ENCODE peak calls at places on chromosomes 1 and 21, in nine cellular contexts. W, H, N, D, S, L, F, I and P are unnamed samples. For H3K4me1, the result is how much of the 10 kb centered on the place peaks cover.

GRCh38 chr21:44732956-44733355 is 21.6 kb upstream of the TSPEAR start:
- DNase-seq in W (no peak), H (no peak), N (no peak), D (no peak), S (no peak), L (no peak), F (no peak), I (no peak), P (no peak)

GRCh38 chr1:188058801-188059200 is 1230.1 kb downstream of the PLA2G4A start:
- DNase-seq in W (no peak), H (no peak), N (no peak), D (no peak), S (no peak), L (no peak), F (no peak), I (no peak), P (no peak)

GRCh38 chr1:89822109-89822962 is 1.5 kb downstream of the LRRC8D start:
- DNase-seq in W (no peak), H (peak), N (no peak), D (no peak), S (no peak), L (peak), F (no peak), I (peak), P (no peak)

GRCh38 chr1:60697204-60697994 is 385.0 kb upstream of the NFIA start:
- DNase-seq in W (no peak), H (no peak), N (no peak), D (no peak), S (no peak), L (no peak), F (no peak), I (no peak), P (no peak)

GRCh38 chr1:167627865-167628641 is 2.0 kb upstream of the RCSD1 start:
- DNase-seq in W (no peak), H (peak), N (peak), D (no peak), S (no peak), L (no peak), F (peak), I (peak), P (no peak)

GRCh38 chr1:232983375-232983774 is 33.0 kb downstream of the NTPCR start:
- DNase-seq in W (no peak), H (no peak), N (no peak), D (no peak), S (no peak), L (no peak), F (no peak), I (no peak), P (peak)

GRCh38 chr1:43241352-43241953 is 28.3 kb upstream of the TMEM125 start:
- DNase-seq in W (no peak), H (no peak), N (no peak), D (peak), S (no peak), L (no peak), F (no peak), I (no peak), P (no peak)

GRCh38 chr1:184791199-184791935 is 36.7 kb upstream of the EDEM3 start:
- DNase-seq in W (no peak), H (no peak), N (no peak), D (peak), S (no peak), L (no peak), F (no peak), I (no peak), P (no peak)

GRCh38 chr21:45208627-45208951 is 79.1 kb downstream of the POFUT2 start:
- DNase-seq in W (no peak), H (no peak), N (no peak), D (peak), S (no peak), L (no peak), F (no peak), I (no peak), P (no peak)

GRCh38 chr1:33383974-33384767 is 46.7 kb downstream of the PHC2 start:
- DNase-seq in W (peak), H (no peak), N (peak), D (peak), S (no peak), L (no peak), F (no peak), I (no peak), P (no peak)

GRCh38 chr1:66598670-66599069 is 64.7 kb downstream of the SGIP1 start:
- DNase-seq in W (no peak), H (no peak), N (no peak), D (peak), S (no peak), L (no peak), F (no peak), I (no peak), P (no peak)

GRCh38 chr1:247411583-247412295 is 4.2 kb upstream of the NLRP3 start:
- DNase-seq in W (no peak), H (no peak), N (no peak), D (no peak), S (no peak), L (no peak), F (no peak), I (no peak), P (no peak)

GRCh38 chr21:31222142-31222541 is 121.9 kb downstream of the TIAM1 start:
- DNase-seq in W (no peak), H (no peak), N (no peak), D (peak), S (no peak), L (no peak), F (no peak), I (no peak), P (no peak)

GRCh38 chr1:42970143-42970542 is 11.5 kb upstream of the SLC2A1 start:
- DNase-seq in W (no peak), H (peak), N (no peak), D (no peak), S (no peak), L (no peak), F (no peak), I (no peak), P (no peak)

GRCh38 chr1:43345119-43345518 is 7.5 kb downstream of the MPL start:
- DNase-seq in W (no peak), H (no peak), N (no peak), D (no peak), S (no peak), L (no peak), F (peak), I (peak), P (no peak)

GRCh38 chr1:202659541-202659940 is 50.7 kb downstream of the SYT2 start:
- DNase-seq in W (no peak), H (no peak), N (no peak), D (no peak), S (no peak), L (no peak), F (no peak), I (no peak), P (no peak)

GRCh38 chr1:64038965-64039926 is 164.2 kb upstream of the UBE2U start:
- DNase-seq in W (peak), H (no peak), N (peak), D (peak), S (no peak), L (peak), F (peak), I (no peak), P (no peak)

GRCh38 chr1:115837762-115838421 is 3.0 kb downstream of the NHLH2 start:
- DNase-seq in W (no peak), H (no peak), N (no peak), D (no peak), S (no peak), L (no peak), F (no peak), I (no peak), P (no peak)

GRCh38 chr1:119254067-119254720 is 113.7 kb upstream of the WARS2 start:
- DNase-seq in W (no peak), H (no peak), N (no peak), D (no peak), S (no peak), L (no peak), F (no peak), I (no peak), P (no peak)

GRCh38 chr1:184820218-184820720 is 65.6 kb upstream of the EDEM3 start:
- DNase-seq in W (no peak), H (no peak), N (no peak), D (no peak), S (no peak), L (no peak), F (no peak), I (no peak), P (no peak)

GRCh38 chr1:58515794-58516401 is 30.6 kb downstream of the OMA1 start:
- DNase-seq in W (no peak), H (no peak), N (peak), D (peak), S (no peak), L (peak), F (peak), I (peak), P (no peak)

GRCh38 chr1:54220004-54220811 is 20.2 kb downstream of the MRPL37 start:
- DNase-seq in W (peak), H (peak), N (peak), D (peak), S (no peak), L (no peak), F (peak), I (no peak), P (no peak)

GRCh38 chr1:94792876-94793605 is 27.1 kb upstream of the SLC44A3 start:
- DNase-seq in W (no peak), H (no peak), N (no peak), D (peak), S (no peak), L (no peak), F (no peak), I (no peak), P (no peak)

GRCh38 chr1:65393345-65393744 is 27.1 kb upstream of the LEPR start:
- DNase-seq in W (no peak), H (no peak), N (no peak), D (peak), S (no peak), L (no peak), F (no peak), I (no peak), P (no peak)

GRCh38 chr1:55217226-55217996 is 2.2 kb upstream of the USP24 start:
- DNase-seq in W (no peak), H (no peak), N (no peak), D (no peak), S (no peak), L (no peak), F (no peak), I (no peak), P (no peak)

GRCh38 chr1:157966034-157966671 is 27.3 kb upstream of the KIRREL1 start:
- DNase-seq in W (peak), H (no peak), N (peak), D (peak), S (no peak), L (peak), F (no peak), I (peak), P (no peak)

GRCh38 chr21:23217597-23217996 is 2219.4 kb downstream of the NCAM2 start:
- DNase-seq in W (no peak), H (no peak), N (no peak), D (no peak), S (no peak), L (no peak), F (no peak), I (no peak), P (no peak)

GRCh38 chr1:216111842-216112241 is 311.4 kb downstream of the USH2A start:
- DNase-seq in W (no peak), H (no peak), N (no peak), D (peak), S (no peak), L (no peak), F (no peak), I (no peak), P (no peak)

GRCh38 chr1:29649375-29650040 is 413.2 kb downstream of the PTPRU start:
- DNase-seq in W (no peak), H (no peak), N (no peak), D (no peak), S (no peak), L (no peak), F (no peak), I (no peak), P (peak)

GRCh38 chr1:73100216-73100615 is 817.9 kb upstream of the NEGR1 start:
- DNase-seq in W (no peak), H (no peak), N (no peak), D (no peak), S (no peak), L (no peak), F (no peak), I (no peak), P (no peak)

GRCh38 chr21:35796834-35797233 is 263.5 kb downstream of the SETD4 start:
- DNase-seq in W (no peak), H (no peak), N (no peak), D (peak), S (no peak), L (no peak), F (no peak), I (no peak), P (no peak)

GRCh38 chr1:52210044-52210443 is 68.2 kb downstream of the ZFYVE9 start:
- DNase-seq in W (no peak), H (no peak), N (no peak), D (no peak), S (no peak), L (no peak), F (no peak), I (no peak), P (no peak)

GRCh38 chr1:201807958-201808632 is 20.9 kb upstream of the IPO9 start:
- DNase-seq in W (no peak), H (no peak), N (no peak), D (no peak), S (no peak), L (no peak), F (peak), I (no peak), P (no peak)

GRCh38 chr21:44940116-44940631 is 345 bp downstream of the SLX9 start:
- DNase-seq in W (no peak), H (no peak), N (no peak), D (no peak), S (no peak), L (no peak), F (peak), I (no peak), P (no peak)

GRCh38 chr1:74038042-74038441 is 159.9 kb downstream of the LRRIQ3 start:
- DNase-seq in W (no peak), H (no peak), N (no peak), D (no peak), S (no peak), L (no peak), F (no peak), I (no peak), P (no peak)

GRCh38 chr1:55916480-55916879 is 662.9 kb downstream of the PLPP3 start:
- DNase-seq in W (no peak), H (no peak), N (no peak), D (peak), S (no peak), L (no peak), F (no peak), I (no peak), P (no peak)

GRCh38 chr1:181646723-181647122 is 163.4 kb downstream of the CACNA1E start:
- DNase-seq in W (no peak), H (no peak), N (no peak), D (no peak), S (no peak), L (no peak), F (no peak), I (no peak), P (no peak)

GRCh38 chr1:84892657-84893618 is at the start of gene LPAR3:
- DNase-seq in W (no peak), H (no peak), N (no peak), D (no peak), S (no peak), L (no peak), F (peak), I (peak), P (no peak)

GRCh38 chr1:88683516-88683847 is 591 bp upstream of the PKN2 start:
- DNase-seq in W (peak), H (peak), N (peak), D (peak), S (peak), L (no peak), F (peak), I (peak), P (no peak)

GRCh38 chr1:6393400-6394187 is at the start of gene ACOT7:
- DNase-seq in W (peak), H (peak), N (peak), D (peak), S (peak), L (peak), F (peak), I (peak), P (no peak)
- TF ChIP-seq POLR2A in W (peak), H (no peak), N (peak), D (peak), S (no peak), L (peak), F (no peak), I (peak), P (no peak)

DNA sequence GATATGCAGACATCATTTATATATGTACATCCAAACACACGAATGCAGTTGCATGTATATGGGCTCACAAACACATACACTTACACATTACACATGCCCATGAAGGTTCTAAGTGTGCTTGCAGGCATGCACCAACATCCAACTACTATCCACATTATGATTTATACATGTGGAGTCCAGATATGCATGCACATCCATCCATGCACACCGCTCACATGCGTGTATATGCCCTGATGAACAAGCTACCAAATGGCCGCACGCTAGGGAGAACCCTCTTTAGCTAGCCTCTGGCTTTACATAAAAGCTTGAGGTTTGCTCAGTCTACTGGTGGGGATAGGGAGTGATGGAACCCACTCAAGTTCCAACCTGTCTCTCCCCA is 8.5 kb downstream of the GPR3 start:
- DNase-seq in W (no peak), H (no peak), N (no peak), D (no peak), S (no peak), L (no peak), F (no peak), I (no peak), P (no peak)
- H3K4me1 ChIP-seq in W (under half), H (under half), N (under half), D (under half), S (under half), L (under half), F (under half), I (under half), P (half or more)

DNA sequence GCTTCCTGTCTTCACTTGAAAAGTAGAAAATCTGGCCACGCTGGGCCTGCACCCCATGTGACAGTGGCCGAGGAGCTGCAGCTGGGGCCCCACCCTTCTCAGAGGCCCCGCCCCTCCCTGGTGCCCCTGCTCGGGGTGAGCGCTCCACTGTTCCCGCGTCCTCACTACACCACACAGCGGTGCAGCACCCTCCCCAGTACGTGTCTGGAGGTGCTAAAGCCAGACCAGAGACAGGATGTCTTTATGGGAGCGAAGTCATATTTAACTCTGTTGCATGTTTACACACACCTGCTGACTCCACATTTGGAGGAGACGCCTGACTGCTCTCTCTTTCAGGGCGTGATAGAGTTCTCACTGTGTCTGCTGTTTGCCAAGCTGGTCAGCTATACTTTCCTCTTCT is 48.1 kb downstream of the SLC37A1 start:
- DNase-seq in W (no peak), H (peak), N (no peak), D (no peak), S (peak), L (no peak), F (no peak), I (peak), P (no peak)
- TF ChIP-seq POLR2A in W (no peak), H (no peak), N (no peak), D (no peak), S (no peak), L (no peak), F (no peak), I (peak), P (no peak)

DNA sequence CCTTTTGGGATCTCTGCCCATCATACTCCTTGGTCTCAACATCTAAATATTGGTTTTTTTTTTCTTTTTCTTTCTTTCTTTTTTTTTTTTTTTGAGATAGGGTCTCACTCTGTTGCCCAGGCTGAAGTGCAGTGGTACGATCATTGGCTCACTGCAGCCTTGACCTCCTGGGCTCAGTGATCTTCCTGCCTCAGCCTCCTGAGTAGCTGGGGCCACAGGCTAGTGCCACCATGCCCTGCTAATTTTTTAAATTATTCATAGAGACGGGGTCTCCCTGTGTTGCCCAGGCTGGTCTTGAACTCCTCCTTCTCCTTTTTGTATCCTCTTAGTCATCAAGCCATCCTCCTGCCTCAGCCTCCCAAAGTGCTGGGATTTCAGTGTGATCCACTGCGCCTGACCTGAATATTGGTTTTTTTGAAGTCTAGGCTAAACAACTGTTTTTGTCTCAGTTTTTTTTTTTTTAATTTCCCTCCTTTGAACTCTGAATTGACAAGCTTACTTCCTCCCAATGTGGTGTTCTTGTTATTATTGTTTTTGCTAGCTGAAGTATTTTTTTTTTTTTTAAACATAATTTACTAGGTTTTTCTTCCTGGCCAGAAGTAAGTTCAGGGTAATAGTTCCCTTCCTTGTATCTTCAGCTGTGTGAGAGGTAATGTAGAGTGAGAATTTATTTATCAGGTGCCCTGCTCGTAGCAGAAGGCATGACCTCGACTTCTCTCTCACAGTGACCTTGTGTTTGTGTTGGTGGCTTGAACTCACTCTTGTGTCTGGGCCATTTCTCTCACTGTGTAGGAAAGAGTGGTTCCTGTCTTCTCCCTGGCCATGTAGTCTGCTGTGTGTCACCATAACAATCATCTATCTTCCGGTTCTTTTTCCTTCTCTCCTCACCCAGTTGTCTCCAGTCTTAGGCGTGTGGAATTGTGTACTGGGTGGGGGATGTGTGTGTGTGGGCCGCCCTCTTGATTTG is 31.1 kb downstream of the MAPKAPK2 start:
- DNase-seq in W (no peak), H (no peak), N (no peak), D (no peak), S (no peak), L (no peak), F (peak), I (no peak), P (no peak)
- H3K4me1 ChIP-seq in W (under half), H (half or more), N (half or more), D (under half), S (under half), L (half or more), F (half or more), I (under half), P (half or more)

GRCh38 chr1:222054416-222054815 is 312.5 kb upstream of the DUSP10 start:
- DNase-seq in W (no peak), H (no peak), N (no peak), D (no peak), S (no peak), L (no peak), F (no peak), I (no peak), P (no peak)

GRCh38 chr1:222049176-222049575 is 307.3 kb upstream of the DUSP10 start:
- DNase-seq in W (no peak), H (no peak), N (no peak), D (no peak), S (no peak), L (no peak), F (no peak), I (no peak), P (no peak)

GRCh38 chr1:222058249-222058648 is 316.4 kb upstream of the DUSP10 start:
- DNase-seq in W (no peak), H (no peak), N (no peak), D (no peak), S (no peak), L (no peak), F (no peak), I (no peak), P (no peak)

GRCh38 chr1:222057162-222057561 is 315.3 kb upstream of the DUSP10 start:
- DNase-seq in W (no peak), H (no peak), N (no peak), D (no peak), S (no peak), L (no peak), F (no peak), I (no peak), P (no peak)

DNA sequence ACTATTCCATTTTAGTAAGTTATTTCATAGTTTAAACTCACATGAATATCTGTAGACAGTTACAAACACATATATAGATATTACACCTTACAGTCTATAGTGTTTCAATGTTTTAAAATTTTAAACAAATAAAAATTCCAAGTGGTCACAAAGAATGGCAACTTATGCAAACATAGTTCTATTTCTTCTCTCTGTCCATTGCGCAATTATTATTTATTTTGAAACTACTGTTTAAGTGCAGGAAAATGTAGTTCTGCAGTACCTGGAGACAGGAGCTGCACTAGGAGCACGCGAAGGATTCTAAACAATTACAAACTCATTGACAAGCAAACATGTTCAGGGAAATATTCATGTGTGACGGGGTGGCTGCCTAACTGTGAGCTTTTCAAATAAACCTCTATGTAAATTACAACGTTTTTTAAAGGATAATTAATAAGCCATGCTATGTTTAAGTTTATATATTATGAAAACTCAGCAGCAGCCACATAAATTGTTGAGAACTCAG is 312.0 kb upstream of the DUSP10 start:
- DNase-seq in W (no peak), H (no peak), N (no peak), D (no peak), S (no peak), L (no peak), F (no peak), I (no peak), P (no peak)
- TF ChIP-seq POLR2A in W (no peak), H (no peak), N (no peak), D (no peak), S (no peak), L (no peak), F (no peak), I (no peak), P (no peak)